ENCODE peak calls at places on chromosomes 1 and 21, in nine cellular contexts. J is NCI-H1092 treated with DMSO at 0.1 percent for 48 hours; G is adrenal gland; B is iPS-NIHi11; X is G401; M is stimulated activated CD4-positive, alpha-beta T cell treated with anti-CD3 and anti-CD28 coated beads, Interleukin-12 subunit alpha, Interleukin-12 subunit beta, amount 100 ng/mL, for 48 hours; C is RWPE1; N is AG09309; S is RKO. Z is an unnamed sample.

GRCh38 chr1:208834346-208835081 is 590.3 kb upstream of the PLXNA2 start:
- DNase-seq in B (no peak), X (no peak), M (no peak), C (no peak), J (peak; percentile 99), N (no peak), G (no peak), S (no peak), Z (no peak)

GRCh38 chr21:46182548-46183336 is 1.5 kb downstream of the SPATC1L start:
- DNase-seq in B (no peak), G (peak; percentile 61), N (no peak), X (no peak), J (no peak), M (no peak), C (no peak), S (no peak), Z (no peak)

GRCh38 chr1:183632964-183633363 is 2.6 kb downstream of the ARPC5 start:
- DNase-seq in X (peak; percentile 48), B (peak; percentile 18), M (no peak), S (peak; percentile 67), G (no peak), J (no peak), C (no peak), N (no peak), Z (no peak)

GRCh38 chr21:45556645-45557601 is 14.7 kb upstream of the SLC19A1 start:
- DNase-seq in X (no peak), S (peak; percentile 16), M (no peak), N (no peak), J (no peak), C (no peak), G (peak; percentile 29), B (no peak), Z (no peak)

GRCh38 chr1:235105051-235106043 is 23.3 kb downstream of the TOMM20 start:
- DNase-seq in N (no peak), J (no peak), S (peak; percentile 54), M (no peak), C (no peak), X (peak; percentile 25), G (no peak), B (no peak), Z (peak; percentile 56)

GRCh38 chr21:28632718-28633408 is 359.8 kb downstream of the LTN1 start:
- DNase-seq in S (peak; percentile 3), C (peak; percentile 86), X (no peak), G (no peak), J (no peak), B (no peak), N (no peak), M (no peak), Z (no peak)

GRCh38 chr1:25836695-25837094 is 16.9 kb downstream of the MTFR1L start:
- DNase-seq in B (no peak), X (no peak), N (no peak), M (no peak), G (no peak), S (no peak), C (no peak), J (no peak), Z (no peak)

GRCh38 chr1:203823306-203823705 is 27.9 kb downstream of the ZBED6 start:
- DNase-seq in C (no peak), G (no peak), N (no peak), B (no peak), S (no peak), J (no peak), M (no peak), X (no peak), Z (no peak)

GRCh38 chr1:153652795-153653507 is 5.6 kb upstream of the SNAPIN start:
- DNase-seq in C (peak; percentile 44), J (no peak), N (no peak), G (no peak), S (no peak), B (no peak), M (no peak), X (no peak), Z (no peak)

GRCh38 chr1:17904290-17904689 is 149.2 kb downstream of the ACTL8 start:
- DNase-seq in N (no peak), M (no peak), X (no peak), C (no peak), B (no peak), S (no peak), G (no peak), J (no peak), Z (no peak)

GRCh38 chr1:55103891-55104290 is 64.5 kb downstream of the PCSK9 start:
- DNase-seq in S (no peak), G (no peak), C (no peak), B (no peak), X (no peak), J (no peak), M (no peak), N (no peak), Z (no peak)

GRCh38 chr1:241356519-241357365 is at the start of gene RGS7:
- DNase-seq in C (peak; percentile 67), B (peak; percentile 89), G (peak; percentile 75), J (peak; percentile 82), N (no peak), X (peak; percentile 83), S (no peak), M (no peak), Z (no peak)

GRCh38 chr21:27519357-27519756 is 552.5 kb upstream of the ADAMTS5 start:
- DNase-seq in N (peak; percentile 64), X (no peak), B (no peak), S (no peak), C (no peak), J (no peak), G (no peak), M (no peak), Z (no peak)

GRCh38 chr1:185694081-185694480 is 40.1 kb upstream of the HMCN1 start:
- DNase-seq in N (no peak), J (no peak), B (no peak), X (peak; percentile 15), M (no peak), G (peak; percentile 20), S (no peak), C (no peak), Z (no peak)

GRCh38 chr1:240455228-240455821 is 156.6 kb downstream of the GREM2 start:
- DNase-seq in G (no peak), B (no peak), N (no peak), J (no peak), M (no peak), S (no peak), X (no peak), C (no peak), Z (no peak)

GRCh38 chr1:2855206-2856075 is 53.9 kb upstream of the TTC34 start:
- DNase-seq in X (no peak), S (no peak), B (no peak), J (no peak), G (no peak), N (no peak), M (no peak), C (no peak), Z (no peak)

GRCh38 chr1:67853704-67854103 is 20.4 kb upstream of the GNG12 start:
- DNase-seq in J (peak; percentile 81), S (peak; percentile 64), G (peak; percentile 74), N (peak; percentile 57), B (peak; percentile 85), C (peak; percentile 70), M (no peak), X (peak; percentile 65), Z (no peak)

GRCh38 chr1:38898653-38899230 is 17.4 kb upstream of the GJA9 start:
- DNase-seq in S (peak; percentile 30), N (no peak), B (no peak), X (no peak), G (no peak), J (no peak), C (peak; percentile 45), M (no peak), Z (no peak)

GRCh38 chr1:15453773-15454172 is 2.8 kb upstream of the CELA2A start:
- DNase-seq in C (no peak), J (no peak), M (no peak), X (no peak), N (no peak), B (no peak), S (no peak), G (no peak), Z (no peak)

GRCh38 chr1:11804666-11805453 is 904 bp downstream of the MTHFR start:
- DNase-seq in G (peak; percentile 59), X (peak; percentile 21), C (peak; percentile 57), B (no peak), M (peak; percentile 32), J (peak; percentile 74), S (peak; percentile 46), N (no peak), Z (no peak)

GRCh38 chr1:89841507-89841906 is 20.7 kb downstream of the LRRC8D start:
- DNase-seq in M (no peak), G (no peak), C (no peak), S (no peak), X (no peak), B (no peak), N (no peak), J (no peak), Z (no peak)

GRCh38 chr1:85137660-85138059 is 63.2 kb downstream of the SYDE2 start:
- DNase-seq in M (no peak), X (peak; percentile 97), J (peak; percentile 99), G (peak; percentile 22), N (no peak), B (no peak), C (no peak), S (no peak), Z (no peak)

GRCh38 chr1:208252126-208252853 is 8.1 kb upstream of the PLXNA2 start:
- DNase-seq in X (no peak), S (no peak), C (peak; percentile 80), N (no peak), J (no peak), M (no peak), B (peak; percentile 38), G (no peak), Z (no peak)

Z was measured in GM19239.